ENCODE peak calls at places on chromosome 2, in eight cellular contexts. M, C, A, L, E, V, H and J are unnamed samples.

GRCh38 chr2:80326214-80326613 is 21.7 kb upstream of the LRRTM1 start:
- DNase-seq in C (no peak), M (no peak), H (no peak), A (peak; percentile 25), L (peak; percentile 35), E (no peak), V (peak; percentile 40), J (peak; percentile 2)

GRCh38 chr2:73112026-73112912 is 479 bp downstream of the RAB11FIP5 start:
- DNase-seq in E (no peak), L (peak; percentile 75), A (peak; percentile 59), C (no peak), H (no peak), V (peak; percentile 59), M (peak; percentile 60), J (no peak)

GRCh38 chr2:30756051-30756719 is 51.1 kb downstream of the CAPN13 start:
- DNase-seq in E (peak; percentile 23), H (no peak), A (peak; percentile 38), M (no peak), V (peak; percentile 2), C (peak; percentile 20), L (peak; percentile 49), J (peak; percentile 52)

GRCh38 chr2:42812899-42813479 is 20.6 kb upstream of the HAAO start:
- DNase-seq in A (peak; percentile 53), E (no peak), L (peak; percentile 59), V (peak; percentile 70), C (no peak), H (no peak), M (no peak), J (no peak)

GRCh38 chr2:234699456-234699855 is 202.6 kb upstream of the ARL4C start:
- DNase-seq in C (no peak), E (no peak), M (no peak), H (no peak), A (no peak), V (no peak), L (no peak), J (no peak)

GRCh38 chr2:219511547-219512325 is 2.5 kb upstream of the ASIC4 start:
- DNase-seq in V (no peak), E (no peak), H (no peak), C (no peak), L (no peak), A (peak; percentile 25), M (no peak), J (no peak)

GRCh38 chr2:171241771-171242170 is 81.1 kb upstream of the TLK1 start:
- DNase-seq in H (no peak), E (no peak), L (no peak), M (no peak), A (no peak), C (no peak), V (no peak), J (no peak)

GRCh38 chr2:55743583-55743982 is 49.9 kb upstream of the PNPT1 start:
- DNase-seq in A (peak; percentile 69), E (no peak), C (peak; percentile 56), H (peak; percentile 40), L (peak; percentile 68), V (peak; percentile 84), M (no peak), J (no peak)

GRCh38 chr2:107111623-107112022 is 225.7 kb upstream of the ST6GAL2 start:
- DNase-seq in L (no peak), V (no peak), A (no peak), E (no peak), H (no peak), C (no peak), M (no peak), J (no peak)

GRCh38 chr2:215590353-215590752 is 154.5 kb upstream of the FN1 start:
- DNase-seq in E (no peak), C (no peak), M (no peak), A (no peak), H (no peak), L (peak; percentile 63), V (no peak), J (no peak)

GRCh38 chr2:133940134-133940533 is 313.7 kb upstream of the MGAT5 start:
- DNase-seq in V (no peak), E (no peak), L (no peak), A (no peak), H (no peak), M (no peak), C (no peak), J (no peak)

GRCh38 chr2:235493402-235493774 is 455 bp upstream of the AGAP1 start:
- DNase-seq in M (peak; percentile 64), E (no peak), L (no peak), V (peak; percentile 59), C (no peak), A (peak; percentile 72), H (no peak), J (no peak)

GRCh38 chr2:219221956-219222518 is 3.3 kb upstream of the ABCB6 start:
- DNase-seq in V (no peak), M (no peak), E (no peak), L (no peak), C (no peak), A (no peak), H (no peak), J (no peak)

GRCh38 chr2:71550801-71551630 is 97.7 kb downstream of the DYSF start:
- DNase-seq in M (peak; percentile 14), H (no peak), L (no peak), C (no peak), A (no peak), V (no peak), E (peak; percentile 7), J (no peak)

GRCh38 chr2:205988274-205988673 is 97.7 kb downstream of the INO80D start:
- DNase-seq in A (no peak), V (no peak), M (no peak), E (no peak), L (no peak), H (no peak), C (no peak), J (no peak)

GRCh38 chr2:127675335-127676261 is at the start of gene LIMS2:
- DNase-seq in C (peak; percentile 37), H (no peak), L (peak; percentile 44), A (peak; percentile 41), V (peak; percentile 20), M (peak; percentile 74), E (peak; percentile 71), J (no peak)

DNA sequence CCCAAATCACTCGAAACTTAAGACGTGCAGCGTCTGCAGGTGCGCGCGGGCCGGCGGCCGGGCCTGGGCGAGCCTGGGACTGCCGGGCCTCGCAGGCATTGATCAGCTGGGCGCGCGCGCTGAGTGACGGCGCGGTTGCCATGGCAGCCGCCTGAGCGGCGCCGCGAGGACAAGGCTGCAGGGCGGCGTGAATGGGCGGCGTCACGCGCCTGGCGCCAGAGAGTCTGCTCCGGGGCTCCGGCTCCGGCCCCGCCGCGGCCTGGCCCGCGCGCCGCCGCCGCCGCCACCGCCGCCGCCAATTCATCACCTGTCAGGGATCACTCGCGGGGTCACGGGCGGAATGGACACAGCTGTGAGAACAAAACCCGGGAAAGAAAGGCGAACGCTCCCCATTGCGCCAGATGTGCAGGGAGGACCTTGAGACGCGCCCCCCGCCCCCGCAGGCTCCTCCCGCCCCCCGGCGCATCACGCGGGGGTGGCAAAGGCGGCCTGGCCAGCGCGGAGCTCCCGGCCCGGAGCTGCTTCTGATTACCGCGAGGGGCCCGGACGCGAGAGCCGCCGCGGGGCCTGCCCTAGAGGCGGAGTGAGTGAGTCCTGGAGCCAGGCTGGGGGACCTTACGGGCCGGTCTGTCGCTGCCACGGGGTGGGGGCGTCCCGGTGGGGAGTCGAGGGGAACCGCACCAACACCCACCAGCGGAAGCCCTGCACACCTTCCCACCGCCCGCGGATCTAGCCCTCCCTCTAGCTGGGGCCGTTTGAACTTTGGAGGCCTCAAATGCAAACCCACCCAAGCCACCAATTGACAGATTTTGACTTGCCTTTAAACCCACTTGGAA is 2.9 kb upstream of the ID2 start:
- DNase-seq in V (peak; percentile 93), H (no peak), E (peak; percentile 96), A (peak; percentile 96), M (peak; percentile 97), C (peak; percentile 51), L (peak; percentile 98), J (no peak)
- TF ChIP-seq CTCF in V (no peak), H (no peak), E (no peak), A (no peak), M (no peak), C (no peak), L (peak; percentile 5), J (no peak)

DNA sequence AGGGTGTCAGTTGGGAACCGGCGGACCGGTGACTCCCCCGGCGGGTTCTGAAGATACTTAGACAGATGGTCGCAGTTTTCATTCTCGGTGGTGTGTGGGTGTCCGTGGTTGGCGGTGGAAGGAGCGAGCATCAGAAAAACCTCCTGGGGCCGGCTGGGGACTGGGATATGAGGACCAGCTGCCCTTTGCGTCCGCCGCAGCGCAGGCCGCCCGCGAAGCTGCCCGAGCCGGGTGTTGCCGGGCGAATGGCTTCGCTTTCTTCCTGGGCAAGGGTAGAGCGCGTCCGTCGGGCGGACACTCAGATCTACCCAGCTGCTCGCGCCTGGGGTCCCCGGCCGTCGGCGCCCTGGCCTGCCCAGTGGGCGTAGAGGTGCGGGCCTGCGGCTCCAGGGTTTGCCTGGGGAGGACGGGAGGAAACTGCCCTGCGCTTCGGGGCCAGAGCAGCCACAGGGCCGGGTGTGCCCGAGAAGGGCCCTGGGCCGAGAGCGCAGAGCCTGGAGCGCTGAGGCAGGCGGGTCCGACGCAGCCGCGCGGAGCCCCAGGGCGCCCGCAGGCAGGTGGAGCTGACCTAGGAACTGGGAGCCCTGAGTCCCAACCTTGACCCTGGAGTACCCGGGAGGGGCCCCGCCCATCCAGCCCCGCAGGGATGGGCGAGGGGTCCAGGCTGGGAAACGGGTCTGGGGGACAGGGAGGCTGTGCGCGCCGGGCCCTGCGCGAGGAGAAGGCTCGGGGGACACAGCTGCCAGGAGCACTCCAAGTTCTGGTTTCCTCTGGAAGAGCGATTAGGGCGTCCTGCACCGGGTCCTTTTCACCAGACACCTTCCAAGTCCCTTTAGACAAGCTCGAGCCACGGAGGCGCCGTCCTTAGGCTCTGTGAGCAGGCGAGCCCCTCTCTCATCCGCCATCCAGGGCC is 1.3 kb downstream of the TWIST2 start:
- DNase-seq in H (no peak), A (peak; percentile 38), C (no peak), V (peak; percentile 41), L (peak; percentile 31), M (no peak), E (no peak), J (no peak)
- H3K4me3 ChIP-seq in H (peak overlapping the region; percentile 89), A (no peak overlapping the region), C (peak overlapping the region; percentile 100), V (peak overlapping the region; percentile 78), L (peak overlapping the region; percentile 83), M (peak overlapping the region; percentile 63), E (no peak overlapping the region), J (peak overlapping the region; percentile 93)

GRCh38 chr2:197869030-197869429 is 64.6 kb downstream of the PLCL1 start:
- DNase-seq in M (no peak), H (no peak), L (peak; percentile 61), C (no peak), E (no peak), V (no peak), A (no peak), J (no peak)
- TF ChIP-seq CTCF in M (no peak), H (no peak), L (no peak), C (no peak), E (no peak), V (no peak), A (no peak), J (no peak)

DNA sequence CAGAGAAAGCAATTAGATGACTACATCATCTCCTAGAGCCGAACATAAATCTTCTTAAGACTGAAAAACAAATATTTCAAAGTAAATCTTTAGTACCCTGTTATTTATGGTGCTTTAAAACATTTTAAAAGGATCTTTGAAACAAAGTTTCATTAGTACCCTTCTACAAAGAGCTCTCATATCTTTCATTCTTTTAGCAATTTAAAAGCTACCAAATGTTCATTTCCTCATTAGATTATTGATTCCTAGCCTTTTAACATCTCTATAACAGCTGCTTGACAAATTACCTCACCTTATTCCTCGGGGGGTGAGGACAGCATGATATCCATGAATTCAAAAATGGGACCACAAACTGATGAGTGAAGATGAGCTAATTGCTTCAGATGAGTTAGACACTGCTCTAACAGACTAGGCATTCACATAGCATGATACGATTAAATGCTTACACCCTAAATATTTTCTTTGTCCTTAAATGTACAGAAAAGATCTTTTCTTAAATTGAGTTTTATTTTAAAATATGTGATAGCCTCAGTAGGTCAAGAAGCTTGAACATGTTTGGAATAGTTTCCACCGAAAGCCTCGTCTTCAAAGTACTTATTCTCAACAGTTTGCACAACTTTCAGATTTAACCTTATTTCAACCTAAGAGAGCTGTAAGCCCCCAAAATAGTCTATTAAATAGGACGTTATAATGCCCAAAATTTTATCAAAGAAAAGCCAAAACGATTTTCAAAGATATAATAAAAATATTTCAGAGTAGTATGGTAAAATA is 2.1 kb downstream of the ATAD2B start:
- DNase-seq in C (no peak), L (no peak), M (no peak), V (peak; percentile 54), H (no peak), E (no peak), A (no peak), J (no peak)
- H3K4me3 ChIP-seq in C (peak overlapping the region; percentile 75), L (peak overlapping the region; percentile 90), M (peak overlapping the region; percentile 91), V (peak overlapping the region; percentile 73), H (peak overlapping the region; percentile 85), E (no peak overlapping the region), A (peak overlapping the region; percentile 82), J (peak overlapping the region; percentile 94)